ENCODE peak calls at places on chromosomes 7 and 10, in ten cellular contexts. X is endodermal cell; C is stomach; S is prostate gland; F is fibroblast of lung; H is transverse colon; Y is CD4-positive, alpha-beta T cell; B is CD8-positive, alpha-beta memory T cell; U is testis; M is cardiac muscle cell. O is an unnamed sample.

GRCh38 chr7:70637726-70638125 is 494.2 kb upstream of the GALNT17 start:
- DNase-seq in X (peak; percentile 52), C (no peak), S (no peak), F (no peak), H (no peak), Y (no peak), B (no peak), U (no peak), M (no peak), O (no peak)

GRCh38 chr10:133009218-133009954 is 67.0 kb upstream of the CFAP46 start:
- DNase-seq in X (no peak), C (peak; percentile 76), S (no peak), F (no peak), H (peak; percentile 86), Y (no peak), B (no peak), U (peak; percentile 63), M (peak; percentile 46), O (no peak)

GRCh38 chr7:5694221-5694754 is 87.2 kb downstream of the RNF216 start:
- DNase-seq in X (no peak), C (no peak), S (no peak), F (peak; percentile 94), H (no peak), Y (no peak), B (no peak), U (no peak), M (no peak), O (peak; percentile 44)

GRCh38 chr7:106552645-106553445 is 108.1 kb downstream of the CCDC71L start:
- DNase-seq in X (no peak), C (no peak), S (no peak), F (no peak), H (no peak), Y (no peak), B (no peak), U (no peak), M (no peak), O (no peak)

GRCh38 chr10:128116187-128116586 is 10.0 kb downstream of the MKI67 start:
- DNase-seq in X (no peak), C (no peak), S (no peak), F (no peak), H (no peak), Y (no peak), B (no peak), U (no peak), M (no peak), O (no peak)

GRCh38 chr7:116399808-116400207 is 99.7 kb upstream of the CAV2 start:
- DNase-seq in X (no peak), C (no peak), S (no peak), F (peak; percentile 33), H (no peak), Y (no peak), B (no peak), U (no peak), M (no peak), O (peak; percentile 92)

GRCh38 chr10:43199684-43200537 is 61.7 kb downstream of the CSGALNACT2 start:
- DNase-seq in X (peak; percentile 31), C (peak; percentile 18), S (no peak), F (no peak), H (no peak), Y (no peak), B (no peak), U (no peak), M (no peak), O (no peak)

GRCh38 chr7:22001345-22002004 is 55.8 kb upstream of the CDCA7L start:
- DNase-seq in X (no peak), C (no peak), S (peak; percentile 26), F (peak; percentile 71), H (no peak), Y (no peak), B (peak; percentile 36), U (no peak), M (peak; percentile 55), O (peak; percentile 90)

GRCh38 chr10:21494221-21495001 is 31.1 kb downstream of the SKIDA1 start:
- DNase-seq in X (peak; percentile 78), C (no peak), S (no peak), F (peak; percentile 37), H (no peak), Y (no peak), B (peak; percentile 9), U (peak; percentile 56), M (peak; percentile 66), O (no peak)

GRCh38 chr10:86670290-86670811 is 2.0 kb downstream of the LDB3 start:
- DNase-seq in X (no peak), C (no peak), S (no peak), F (no peak), H (no peak), Y (no peak), B (no peak), U (no peak), M (peak; percentile 58), O (no peak)
- H3K27ac ChIP-seq in X (no peak overlapping the region), C (peak overlapping the region; percentile 85), S (peak overlapping the region; percentile 66), F (no peak overlapping the region), H (peak overlapping the region; percentile 90), Y (no peak overlapping the region), B (no peak overlapping the region), U (no peak overlapping the region), M (peak overlapping the region; percentile 100), O (no peak overlapping the region)

GRCh38 chr7:102264367-102264891 is 22.2 kb upstream of the SH2B2 start:
- DNase-seq in X (peak; percentile 45), C (no peak), S (no peak), F (peak; percentile 9), H (no peak), Y (no peak), B (no peak), U (no peak), M (no peak), O (no peak)

GRCh38 chr7:102270176-102270887 is 16.3 kb upstream of the SH2B2 start:
- DNase-seq in X (no peak), C (no peak), S (no peak), F (no peak), H (no peak), Y (no peak), B (no peak), U (no peak), M (no peak), O (no peak)

GRCh38 chr7:102272075-102272916 is 14.4 kb upstream of the SH2B2 start:
- DNase-seq in X (peak; percentile 93), C (peak; percentile 82), S (peak; percentile 70), F (peak; percentile 67), H (peak; percentile 83), Y (peak; percentile 61), B (peak; percentile 50), U (peak; percentile 85), M (peak; percentile 79), O (peak; percentile 50)

GRCh38 chr7:102271158-102271798 is 15.4 kb upstream of the SH2B2 start:
- DNase-seq in X (no peak), C (no peak), S (no peak), F (no peak), H (no peak), Y (no peak), B (no peak), U (no peak), M (no peak), O (no peak)

DNA sequence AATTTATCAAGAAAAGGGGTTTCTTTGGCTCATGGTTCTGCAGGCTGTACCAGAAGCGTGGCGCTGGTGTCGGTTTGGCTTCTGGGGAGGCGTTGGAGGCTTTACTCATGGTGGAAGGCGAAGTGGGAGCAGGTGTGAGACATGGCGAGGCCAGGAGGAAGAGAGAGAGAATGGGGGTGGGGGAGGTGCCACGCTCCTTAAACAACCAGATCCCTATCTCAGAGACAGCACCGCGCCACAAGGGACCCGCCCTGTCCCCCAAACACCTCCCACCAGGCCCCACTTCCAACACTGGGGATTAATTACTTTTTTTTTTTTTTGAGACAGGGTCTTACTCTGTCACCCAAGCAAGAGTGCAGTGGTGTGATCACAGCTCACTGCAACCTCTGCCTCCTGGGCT is 18.0 kb upstream of the SH2B2 start:
- DNase-seq in X (no peak), C (no peak), S (no peak), F (no peak), H (no peak), Y (no peak), B (no peak), U (no peak), M (no peak), O (no peak)
- H3K27me3 ChIP-seq in X (no peaks in the 10 kb centered on the region), C (no peaks in the 10 kb centered on the region), S (no peaks in the 10 kb centered on the region), F (no peaks in the 10 kb centered on the region), H (no peaks in the 10 kb centered on the region), Y (no peaks in the 10 kb centered on the region), B (no peaks in the 10 kb centered on the region), U (no peaks in the 10 kb centered on the region), M (no peaks in the 10 kb centered on the region), O (no peaks in the 10 kb centered on the region)

GRCh38 chr7:1994931-1995330 is 237.8 kb downstream of the MAD1L1 start:
- DNase-seq in X (no peak), C (no peak), S (no peak), F (no peak), H (no peak), Y (no peak), B (no peak), U (no peak), M (no peak), O (no peak)
- H3K27ac ChIP-seq in X (no peak overlapping the region), C (no peak overlapping the region), S (no peak overlapping the region), F (no peak overlapping the region), H (no peak overlapping the region), Y (no peak overlapping the region), B (no peak overlapping the region), U (no peak overlapping the region), M (no peak overlapping the region), O (no peak overlapping the region)

GRCh38 chr7:101294039-101294831 is 27.4 kb downstream of the IFT22 start:
- DNase-seq in X (peak; percentile 95), C (no peak), S (no peak), F (no peak), H (no peak), Y (no peak), B (no peak), U (no peak), M (no peak), O (no peak)

GRCh38 chr7:101299511-101300464 is 21.8 kb downstream of the IFT22 start:
- DNase-seq in X (peak; percentile 88), C (no peak), S (no peak), F (no peak), H (no peak), Y (no peak), B (no peak), U (no peak), M (no peak), O (no peak)

GRCh38 chr7:101300465-101301376 is 20.9 kb downstream of the IFT22 start:
- DNase-seq in X (no peak), C (no peak), S (no peak), F (no peak), H (no peak), Y (no peak), B (no peak), U (no peak), M (no peak), O (no peak)

GRCh38 chr7:101294832-101295121 is 26.8 kb downstream of the IFT22 start:
- DNase-seq in X (no peak), C (no peak), S (no peak), F (no peak), H (no peak), Y (no peak), B (no peak), U (no peak), M (no peak), O (no peak)
- H3K27me3 ChIP-seq in X (peaks cover 11% of the 10 kb centered on the region), C (peaks cover 100% of the 10 kb centered on the region), S (peaks cover 6% of the 10 kb centered on the region), F (peaks cover 12% of the 10 kb centered on the region), H (peaks cover 90% of the 10 kb centered on the region), Y (peaks cover 51% of the 10 kb centered on the region), B (peaks cover 15% of the 10 kb centered on the region), U (no peaks in the 10 kb centered on the region), M (peaks cover 49% of the 10 kb centered on the region), O (peaks cover 33% of the 10 kb centered on the region)

GRCh38 chr7:131218727-131219128 is 108.9 kb upstream of the MKLN1 start:
- DNase-seq in X (no peak), C (no peak), S (no peak), F (no peak), H (no peak), Y (no peak), B (no peak), U (no peak), M (no peak), O (no peak)
- H3K27ac ChIP-seq in X (peak overlapping the region; percentile 88), C (no peak overlapping the region), S (no peak overlapping the region), F (no peak overlapping the region), H (peak overlapping the region; percentile 64), Y (no peak overlapping the region), B (no peak overlapping the region), U (peak overlapping the region; percentile 89), M (no peak overlapping the region), O (no peak overlapping the region)

O was measured in foreskin keratinocyte.